ENCODE peak calls at places on chromosomes 4 and X, in seven cellular contexts. W is psoas muscle; Z is GM23338; D is lower lobe of right lung; R is CD8-positive, alpha-beta T cell; V is lung; C is HCT116. L is an unnamed sample.

GRCh38 chrX:136170109-136170800 is 22.9 kb downstream of the FHL1 start:
- ATAC-seq in V (no peak), R (no peak), D (no peak), Z (peak), C (no peak), W (peak), L (peak)

GRCh38 chr4:142845293-142846070 is 619 bp downstream of the INPP4B start:
- ATAC-seq in R (no peak), V (no peak), D (peak), Z (peak), C (peak), W (peak), L (peak)

GRCh38 chr4:1767770-1768366 is 25.2 kb upstream of the FGFR3 start:
- ATAC-seq in Z (peak), C (peak), R (peak), D (peak), W (no peak), V (no peak), L (no peak)

GRCh38 chrX:33726281-33727160 is 405.6 kb downstream of the FAM47A start:
- ATAC-seq in V (peak), D (no peak), R (no peak), Z (peak), W (peak), C (no peak), L (no peak)

GRCh38 chrX:101550825-101551767 is 749 bp downstream of the ARMCX1 start:
- ATAC-seq in C (no peak), V (peak), W (peak), R (no peak), D (peak), Z (peak), L (peak)

GRCh38 chrX:106897259-106897658 is 5.9 kb downstream of the RIPPLY1 start:
- ATAC-seq in V (no peak), W (no peak), R (no peak), C (no peak), Z (no peak), D (no peak), L (no peak)

GRCh38 chr4:82484987-82485783 is 54.8 kb downstream of the ENOPH1 start:
- ATAC-seq in Z (no peak), C (no peak), W (no peak), R (no peak), V (no peak), D (no peak), L (no peak)

GRCh38 chr4:28432348-28433025 is 1571.8 kb downstream of the STIM2 start:
- ATAC-seq in V (no peak), D (peak), R (no peak), W (no peak), Z (no peak), C (no peak), L (no peak)

GRCh38 chr4:74758521-74758920 is 35.8 kb downstream of the BTC start:
- ATAC-seq in W (no peak), Z (no peak), D (no peak), V (no peak), C (no peak), R (no peak), L (no peak)

GRCh38 chrX:90026730-90027129 is 105.0 kb downstream of the TGIF2LX start:
- ATAC-seq in Z (no peak), W (no peak), D (no peak), C (no peak), R (no peak), V (no peak), L (no peak)

DNA sequence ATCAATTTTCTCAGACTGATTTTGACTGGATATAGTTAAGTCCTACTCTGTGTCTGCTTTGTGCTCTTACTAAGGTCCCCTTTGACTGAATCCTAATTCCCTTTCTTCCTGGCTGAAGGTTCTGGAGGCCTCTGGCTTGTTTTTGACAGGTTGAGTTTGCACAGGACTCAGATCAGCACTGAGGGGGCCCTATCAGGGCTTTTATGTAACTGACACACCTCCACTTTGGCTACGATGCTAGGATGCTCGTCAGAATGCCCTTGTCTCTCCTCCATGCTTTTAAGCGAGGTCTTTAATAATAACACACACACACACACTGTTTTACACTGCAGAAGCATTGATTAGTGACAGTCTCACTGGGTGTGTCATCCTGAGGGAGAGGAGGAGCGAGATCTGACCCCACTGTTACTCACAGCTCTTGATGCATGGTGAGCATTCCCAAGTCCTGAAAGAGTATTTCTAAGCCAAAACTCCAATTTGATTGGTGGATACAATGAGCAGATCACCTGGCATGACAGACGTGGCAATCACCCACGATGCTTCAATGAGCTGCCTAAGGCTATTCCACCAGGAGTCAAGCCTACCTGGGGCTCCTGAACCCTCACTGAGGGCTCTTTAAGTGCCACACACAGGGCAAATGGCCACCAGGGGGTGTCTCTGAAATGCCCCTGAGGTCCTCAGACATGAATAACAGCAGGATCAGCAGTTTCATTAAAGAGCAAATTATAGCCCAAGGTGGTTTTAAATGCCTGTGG is 130.4 kb upstream of the CPEB2 start:
- ATAC-seq in Z (peak), W (no peak), V (no peak), C (peak), D (peak), R (no peak), L (no peak)
- TF ChIP-seq CTCF in Z (peak), W (no peak), V (no peak), C (peak), D (peak), R (no peak), L (peak)

DNA sequence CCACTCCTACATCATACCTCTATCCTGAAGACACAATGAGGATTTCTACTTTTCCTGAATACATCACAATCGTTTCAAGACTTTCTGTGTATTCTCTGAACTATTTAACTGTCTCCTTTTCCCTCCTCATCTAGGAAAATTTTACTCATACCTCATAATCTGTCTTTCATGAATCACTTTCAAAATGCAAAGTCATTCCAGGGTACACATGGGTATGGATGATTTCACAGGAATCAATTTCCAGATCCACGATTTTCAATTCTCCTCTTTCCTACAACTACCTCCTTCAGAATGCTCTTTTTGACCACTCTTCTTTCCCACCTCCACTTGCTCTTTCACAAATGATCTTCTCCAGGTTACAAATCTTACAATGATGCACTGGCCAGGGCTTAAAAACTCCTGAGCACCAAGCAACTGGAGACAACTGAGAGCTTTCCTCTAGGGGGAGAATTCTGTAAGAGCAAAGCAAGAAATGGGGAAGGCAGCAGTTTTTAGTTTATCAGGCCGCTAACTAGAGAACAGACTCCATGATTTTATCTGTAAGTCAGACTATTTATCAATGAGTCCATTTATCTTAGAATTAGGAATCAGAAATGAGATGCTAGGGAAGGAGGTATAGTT is 116.4 kb downstream of the PPP3CA start:
- ATAC-seq in V (no peak), R (no peak), W (no peak), C (peak), Z (peak), D (no peak), L (no peak)
- H3K27ac ChIP-seq in V (no peak), R (no peak), W (no peak), C (peak), Z (no peak), D (no peak), L (no peak)

GRCh38 chr4:12852338-12853307 is 631.5 kb downstream of the RAB28 start:
- ATAC-seq in W (peak), C (peak), R (no peak), Z (peak), D (no peak), V (no peak), L (peak)
- TF ChIP-seq CTCF in W (peak), C (peak), R (no peak), Z (peak), D (peak), V (peak), L (peak)

DNA sequence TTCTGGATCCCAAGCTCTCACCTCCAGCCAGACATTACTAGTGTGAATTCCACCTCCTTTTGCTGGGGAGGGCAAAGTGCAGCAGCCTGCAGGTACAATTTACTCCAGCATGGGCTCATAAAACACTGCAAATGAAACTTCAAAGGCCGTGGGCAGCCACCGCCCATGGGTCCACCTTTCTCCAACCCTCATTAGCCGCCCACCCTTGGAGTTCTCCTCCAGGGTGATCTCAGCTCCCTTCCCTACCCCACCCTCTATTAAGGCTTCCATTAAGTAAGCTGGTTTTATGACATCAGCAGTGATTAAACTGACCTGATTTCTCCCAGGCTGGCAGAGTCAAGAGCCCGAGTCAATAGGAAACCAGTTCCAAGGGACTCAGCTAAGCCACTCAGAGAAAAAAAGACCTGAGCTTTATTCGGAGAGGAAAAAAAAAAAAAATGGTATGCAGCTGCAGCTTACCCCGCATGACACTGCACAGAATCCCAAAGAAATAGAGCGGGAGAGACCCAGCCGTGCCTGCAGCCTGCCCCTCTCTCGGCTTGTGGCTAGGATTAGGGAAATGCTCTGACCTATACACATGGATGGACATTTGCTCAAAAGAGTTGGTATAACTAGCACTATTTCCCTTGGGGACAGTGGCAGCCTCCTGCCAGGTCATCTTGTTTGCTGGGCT is 319.6 kb downstream of the PTTG2 start:
- ATAC-seq in R (no peak), V (no peak), D (peak), Z (peak), W (no peak), C (no peak), L (no peak)
- H3K27ac ChIP-seq in R (no peak), V (no peak), D (no peak), Z (no peak), W (no peak), C (no peak), L (no peak)

GRCh38 chr4:128483816-128484215 is 196.2 kb upstream of the PGRMC2 start:
- ATAC-seq in D (no peak), C (no peak), R (no peak), Z (no peak), W (no peak), V (no peak), L (no peak)
- TF ChIP-seq CTCF in D (no peak), C (no peak), R (no peak), Z (no peak), W (no peak), V (no peak), L (no peak)

GRCh38 chr4:52823478-52824092 is 38.5 kb upstream of the RASL11B start:
- ATAC-seq in W (no peak), Z (no peak), V (peak), C (peak), R (no peak), D (peak), L (no peak)

GRCh38 chr4:52824603-52825310 is 37.4 kb upstream of the RASL11B start:
- ATAC-seq in Z (no peak), V (peak), W (peak), R (no peak), C (no peak), D (peak), L (peak)

GRCh38 chr4:52824270-52824602 is 37.9 kb upstream of the RASL11B start:
- ATAC-seq in D (no peak), V (no peak), R (no peak), W (no peak), Z (no peak), C (no peak), L (no peak)

GRCh38 chr4:52822583-52823477 is 39.3 kb upstream of the RASL11B start:
- ATAC-seq in W (no peak), D (peak), V (peak), R (no peak), C (peak), Z (no peak), L (peak)

DNA sequence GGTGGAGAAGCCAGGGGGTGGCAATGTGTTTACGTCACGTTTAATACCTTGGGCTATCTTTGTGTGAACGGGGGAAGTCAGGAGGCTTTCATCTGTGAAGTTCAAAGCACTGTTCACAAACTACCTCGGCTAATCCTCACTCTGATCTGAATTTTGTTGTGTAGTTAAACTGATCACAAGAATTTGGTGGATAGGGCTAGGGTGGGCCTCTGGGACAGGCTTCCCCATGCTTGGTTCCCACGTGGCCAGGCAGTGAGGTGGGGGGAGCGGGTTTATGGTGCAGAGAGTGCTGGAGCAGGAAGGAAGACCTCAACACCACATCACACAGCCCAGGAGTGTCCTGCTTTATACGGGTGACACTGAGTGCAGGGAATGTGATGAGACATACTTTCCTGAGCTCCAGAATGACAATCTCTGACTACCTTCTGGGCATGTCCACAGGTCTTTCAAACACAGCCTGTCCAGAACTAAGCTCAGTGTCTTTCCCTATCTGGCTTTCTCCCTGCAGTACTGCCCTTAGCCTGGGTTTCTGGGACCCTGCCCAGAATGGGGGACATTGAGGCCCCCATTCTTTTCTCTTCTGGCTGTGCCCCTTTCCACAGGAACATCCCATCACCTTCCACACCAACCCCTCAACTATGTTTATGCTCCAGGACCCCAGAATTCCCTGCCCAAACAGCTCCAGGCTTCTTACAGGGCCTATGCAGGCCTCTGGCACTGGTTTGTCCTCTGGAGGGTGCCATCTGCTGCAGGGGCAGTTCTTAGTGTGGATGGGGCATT is 36.6 kb upstream of the RASL11B start:
- ATAC-seq in C (peak), D (no peak), V (no peak), W (peak), Z (no peak), R (peak), L (no peak)
- H3K27ac ChIP-seq in C (no peak), D (no peak), V (no peak), W (peak), Z (no peak), R (no peak), L (peak)

GRCh38 chr4:183504930-183505555 is at the start of gene ING2:
- ATAC-seq in R (peak), Z (peak), C (peak), D (peak), W (peak), V (peak), L (peak)

GRCh38 chr4:183505556-183506388 is 914 bp downstream of the ING2 start:
- ATAC-seq in Z (peak), V (peak), D (peak), C (peak), R (peak), W (peak), L (peak)

GRCh38 chr4:183503497-183504063 is 1.3 kb upstream of the ING2 start:
- ATAC-seq in D (no peak), Z (peak), R (peak), V (no peak), C (no peak), W (no peak), L (no peak)

GRCh38 chr4:183506389-183506735 is 1.5 kb downstream of the ING2 start:
- ATAC-seq in W (no peak), V (no peak), C (no peak), D (no peak), R (no peak), Z (no peak), L (no peak)

DNA sequence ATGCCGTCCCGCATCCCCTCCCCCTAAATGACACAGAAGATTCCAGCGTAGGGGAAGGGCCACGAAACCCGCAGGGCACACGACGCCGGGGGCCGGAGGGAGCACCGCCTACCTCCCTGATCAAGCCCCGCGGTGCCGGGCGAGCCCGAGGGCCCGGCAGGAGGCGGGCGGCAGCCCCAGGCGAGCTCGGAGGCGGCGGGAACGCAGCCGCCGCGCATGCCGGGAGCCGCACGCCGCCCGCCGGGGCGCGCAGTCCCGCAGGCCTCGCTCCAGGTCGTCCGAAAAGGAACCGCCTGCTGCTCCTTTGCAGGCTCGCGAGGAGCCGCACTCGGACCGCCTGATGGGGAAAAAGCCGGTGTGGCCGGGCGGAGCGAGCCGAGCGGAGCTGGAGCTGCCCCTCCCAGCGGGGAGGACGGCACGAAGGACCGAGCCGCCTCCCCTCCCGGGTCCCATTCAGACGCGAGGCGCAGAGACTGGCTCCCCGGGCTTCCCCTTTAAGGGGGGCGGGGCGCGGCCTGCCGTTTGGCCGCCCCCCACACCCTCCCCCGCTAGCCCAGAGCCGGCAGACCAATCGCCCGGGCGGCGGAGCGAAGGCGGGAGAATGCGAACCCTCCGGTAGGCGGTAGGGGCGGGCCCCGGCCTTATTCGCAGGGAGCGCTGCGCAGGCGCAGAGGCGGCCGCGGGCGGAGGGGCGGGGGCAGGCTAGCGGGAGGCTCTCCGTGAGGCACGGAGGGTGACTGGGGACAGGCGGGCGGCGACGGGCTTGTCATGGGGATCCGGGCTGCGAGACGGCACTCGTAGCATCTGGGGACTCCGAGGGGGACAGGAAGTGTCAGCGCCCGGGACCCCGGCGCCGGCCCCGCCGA is 561 bp upstream of the ING2 start:
- ATAC-seq in D (peak), Z (peak), R (peak), V (peak), C (peak), W (peak), L (peak)
- TF ChIP-seq CTCF in D (peak), Z (peak), R (no peak), V (no peak), C (no peak), W (peak), L (no peak)

GRCh38 chr4:138242076-138242829 is at the start of gene SLC7A11:
- ATAC-seq in W (peak), V (peak), R (peak), D (peak), Z (peak), C (peak), L (peak)

GRCh38 chr4:138242830-138243149 is 641 bp upstream of the SLC7A11 start:
- ATAC-seq in W (no peak), Z (no peak), R (no peak), D (no peak), C (no peak), V (no peak), L (no peak)

GRCh38 chr4:138239496-138239895 is 2.7 kb downstream of the SLC7A11 start:
- ATAC-seq in Z (no peak), C (no peak), V (no peak), W (no peak), R (no peak), D (no peak), L (no peak)

GRCh38 chr4:138243369-138243768 is 1.2 kb upstream of the SLC7A11 start:
- ATAC-seq in D (no peak), R (no peak), W (no peak), C (no peak), V (no peak), Z (no peak), L (no peak)

GRCh38 chr4:138241281-138242075 is 671 bp downstream of the SLC7A11 start:
- ATAC-seq in R (no peak), Z (peak), W (no peak), D (peak), C (peak), V (no peak), L (no peak)
- H3K27ac ChIP-seq in R (no peak), Z (peak), W (no peak), D (peak), C (peak), V (peak), L (no peak)

GRCh38 chr4:3073158-3074077 is 920 bp downstream of the HTT-AS start:
- ATAC-seq in D (no peak), W (no peak), V (no peak), Z (peak), R (no peak), C (peak), L (peak)
- TF ChIP-seq CTCF in D (no peak), W (no peak), V (no peak), Z (peak), R (no peak), C (no peak), L (no peak)

DNA sequence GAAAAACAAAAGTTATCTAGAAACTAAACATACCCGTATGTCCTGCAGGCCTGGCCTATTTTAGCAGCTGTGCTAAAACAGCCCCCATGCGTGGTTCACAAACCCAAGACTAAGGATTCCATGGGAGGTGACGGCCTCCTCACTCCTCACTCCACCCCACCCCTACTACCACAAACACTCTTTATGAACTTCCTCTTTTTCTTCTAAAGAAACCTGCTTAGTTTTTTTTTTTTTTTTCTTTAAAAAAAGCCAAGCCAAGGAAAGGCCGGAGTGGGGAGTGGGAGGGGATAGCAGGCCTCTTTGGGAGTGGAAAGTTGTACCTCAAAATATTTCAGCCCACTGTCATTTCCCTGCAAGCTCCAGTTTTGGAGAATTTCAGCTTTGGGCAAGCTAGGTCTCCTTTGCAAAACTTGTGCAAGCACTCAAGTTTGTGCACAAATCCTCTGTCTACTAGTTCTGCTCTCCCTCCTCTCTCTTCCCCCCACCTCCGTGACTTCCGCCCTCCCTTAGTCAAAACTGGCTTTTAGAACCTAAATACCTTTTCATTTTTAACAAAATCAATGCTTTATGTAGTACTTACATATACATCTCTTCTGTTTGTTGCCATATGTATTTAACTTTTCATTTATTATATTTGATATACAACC is 456 bp upstream of the ANTXR2 start:
- ATAC-seq in C (peak), W (peak), D (peak), V (peak), Z (peak), R (peak), L (no peak)
- H3K27ac ChIP-seq in C (no peak), W (peak), D (peak), V (peak), Z (no peak), R (peak), L (peak)

L was measured in gastroesophageal sphincter.